ENCODE peak calls at places on chromosomes 11 and 22, in five cellular contexts. B is HEK293T; K is endothelial cell of umbilical vein; I is neural crest cell; L is activated T-cell treated with anti-CD3 and anti-CD28 coated beads, Interleukin-2, amount 50 U/mL, for 1 hour. Z is an unnamed sample.

GRCh38 chr11:119345685-119346084 is 820 bp downstream of the MFRP start:
- DNase-seq in L (no peak), B (no peak), I (no peak), K (no peak), Z (no peak)

GRCh38 chr22:23237201-23237798 is 57.0 kb downstream of the BCR start:
- DNase-seq in I (no peak), K (no peak), L (no peak), B (no peak), Z (peak)

GRCh38 chr11:115996808-115997188 is 492.6 kb upstream of the CADM1 start:
- DNase-seq in B (no peak), L (no peak), I (no peak), K (no peak), Z (no peak)

GRCh38 chr11:88103337-88104206 is 71.7 kb downstream of the RAB38 start:
- DNase-seq in I (peak), B (peak), L (no peak), K (peak), Z (no peak)

GRCh38 chr11:124900464-124900863 is 2.8 kb upstream of the ROBO4 start:
- DNase-seq in B (no peak), K (peak), I (no peak), L (no peak), Z (no peak)

GRCh38 chr11:118005224-118006152 is 19.3 kb downstream of the IL10RA start:
- DNase-seq in B (no peak), K (no peak), I (no peak), L (no peak), Z (no peak)

GRCh38 chr11:115052601-115053000 is 374.3 kb downstream of the NXPE2 start:
- DNase-seq in L (no peak), B (no peak), I (no peak), K (no peak), Z (no peak)

GRCh38 chr11:2687782-2688191 is 12.0 kb downstream of the KCNQ1OT1 start:
- DNase-seq in K (no peak), B (no peak), I (no peak), L (peak), Z (no peak)

GRCh38 chr11:99066609-99067008 is 45.9 kb downstream of the CNTN5 start:
- DNase-seq in K (no peak), B (no peak), I (no peak), L (no peak), Z (peak)

GRCh38 chr11:65476632-65477270 is 22.1 kb upstream of the MALAT1 start:
- DNase-seq in K (peak), B (peak), I (no peak), L (no peak), Z (no peak)

GRCh38 chr11:93236741-93237675 is 39.2 kb upstream of the SLC36A4 start:
- DNase-seq in B (peak), I (peak), K (peak), L (no peak), Z (peak)

GRCh38 chr11:60880635-60881282 is 13.4 kb downstream of the ZP1 start:
- DNase-seq in L (no peak), K (no peak), B (no peak), I (no peak), Z (no peak)

GRCh38 chr11:84420261-84420660 is 1134.1 kb upstream of the CCDC90B start:
- DNase-seq in K (no peak), I (no peak), L (no peak), B (no peak), Z (no peak)

GRCh38 chr11:117073539-117073938 is 24.7 kb downstream of the SIK3 start:
- DNase-seq in L (no peak), I (no peak), B (no peak), K (no peak), Z (no peak)

GRCh38 chr22:23834830-23835772 is 3.7 kb downstream of the DERL3 start:
- DNase-seq in I (no peak), L (no peak), K (no peak), B (no peak), Z (no peak)

GRCh38 chr11:111194789-111195188 is 50.7 kb upstream of the POU2AF2 start:
- DNase-seq in L (no peak), I (no peak), B (no peak), K (no peak), Z (no peak)

GRCh38 chr11:44300881-44301855 is 8.8 kb downstream of the ALX4 start:
- DNase-seq in L (no peak), K (no peak), B (no peak), I (no peak), Z (no peak)

GRCh38 chr11:115848614-115849013 is 344.4 kb upstream of the CADM1 start:
- DNase-seq in B (no peak), I (no peak), L (no peak), K (no peak), Z (no peak)

GRCh38 chr11:96185220-96185768 is 157.7 kb downstream of the MAML2 start:
- DNase-seq in L (no peak), B (no peak), I (no peak), K (peak), Z (no peak)

GRCh38 chr22:36911887-36912661 is 1.4 kb upstream of the CSF2RB start:
- DNase-seq in K (peak), L (no peak), B (no peak), I (no peak), Z (no peak)

GRCh38 chr11:127000291-127000968 is at the start of gene KIRREL3:
- DNase-seq in K (no peak), B (no peak), I (peak), L (no peak), Z (peak)

GRCh38 chr11:66607126-66607834 is 9.2 kb upstream of the RBM14 start:
- DNase-seq in I (no peak), B (no peak), K (no peak), L (no peak), Z (no peak)

GRCh38 chr11:48880021-48880441 is 103.7 kb downstream of the TRIM51G start:
- DNase-seq in B (no peak), L (no peak), I (no peak), K (no peak), Z (no peak)

Z was measured in retina.